ENCODE peak calls at places on chromosomes 11 and 22, in six cellular contexts. F is neural progenitor cell, X is fibroblast of lung, W is mammary epithelial cell, R is PC-3, T is PC-9. Q is an unnamed sample. For H3K9me3, the result is how much of the 10 kb centered on the place peaks cover.

GRCh38 chr11:66996609-66997273 is 21.6 kb downstream of the C11orf86 start:
- DNase-seq in F (no peak), X (peak), W (no peak), T (peak), R (no peak), Q (no peak)

GRCh38 chr11:9567401-9567800 is 6.1 kb upstream of the WEE1 start:
- DNase-seq in W (no peak), F (no peak), T (no peak), R (no peak), X (no peak), Q (no peak)

GRCh38 chr11:120929664-120930154 is 94.2 kb upstream of the TBCEL start:
- DNase-seq in W (no peak), X (peak), R (peak), F (peak), T (peak), Q (peak)

GRCh38 chr11:119743041-119743440 is 14.0 kb upstream of the NECTIN1 start:
- DNase-seq in T (no peak), X (no peak), F (no peak), W (no peak), R (no peak), Q (no peak)

GRCh38 chr11:116415095-116415494 is 357.7 kb downstream of the BUD13 start:
- DNase-seq in F (no peak), W (no peak), X (peak), T (no peak), R (no peak), Q (no peak)

GRCh38 chr11:68143310-68143689 is 22.1 kb upstream of the CHKA start:
- DNase-seq in R (no peak), F (no peak), X (no peak), T (no peak), W (no peak), Q (no peak)

GRCh38 chr11:29306527-29306926 is 710.3 kb downstream of the KCNA4 start:
- DNase-seq in X (peak), F (no peak), R (peak), W (peak), T (peak), Q (no peak)

GRCh38 chr22:48640890-48641771 is 1186.5 kb downstream of the BRD1 start:
- DNase-seq in W (no peak), X (no peak), R (no peak), F (peak), T (no peak), Q (no peak)

GRCh38 chr11:3642071-3642951 is 519 bp upstream of the ART5 start:
- DNase-seq in R (peak), T (peak), X (peak), W (peak), F (peak), Q (peak)

GRCh38 chr11:30017467-30017895 is 651 bp upstream of the KCNA4 start:
- DNase-seq in W (no peak), F (peak), R (no peak), X (no peak), T (no peak), Q (no peak)

GRCh38 chr11:123624974-123625373 is 29.4 kb downstream of the SCN3B start:
- DNase-seq in X (no peak), T (no peak), F (no peak), R (no peak), W (no peak), Q (no peak)

GRCh38 chr11:6599884-6600390 is 3.5 kb downstream of the RRP8 start:
- DNase-seq in R (no peak), F (no peak), X (no peak), T (no peak), W (no peak), Q (no peak)

GRCh38 chr11:65384301-65384889 is 1.9 kb upstream of the SLC25A45 start:
- DNase-seq in T (no peak), W (peak), F (no peak), X (peak), R (peak), Q (peak)

GRCh38 chr22:36730176-36730858 is 26.8 kb upstream of the CACNG2 start:
- DNase-seq in X (no peak), R (no peak), W (no peak), F (no peak), T (no peak), Q (no peak)

GRCh38 chr22:38923463-38924196 is 33.8 kb upstream of the APOBEC3A start:
- DNase-seq in F (peak), X (peak), T (peak), W (peak), R (peak), Q (peak)

GRCh38 chr11:6497069-6497839 is at the start of gene DNHD1:
- DNase-seq in X (no peak), W (no peak), F (peak), T (no peak), R (no peak), Q (no peak)

GRCh38 chr22:26606611-26607010 is 11.2 kb downstream of the CRYBB1 start:
- DNase-seq in R (peak), X (peak), T (no peak), F (no peak), W (peak), Q (no peak)

GRCh38 chr22:42958937-42959336 is 56.0 kb downstream of the PACSIN2 start:
- DNase-seq in W (no peak), X (no peak), T (no peak), F (no peak), R (no peak), Q (no peak)

GRCh38 chr11:117703209-117703608 is 93.8 kb downstream of the DSCAML1 start:
- DNase-seq in R (no peak), X (no peak), F (peak), T (no peak), W (no peak), Q (no peak)

GRCh38 chr11:78469905-78470304 is 52.3 kb upstream of the GAB2 start:
- DNase-seq in F (no peak), R (no peak), X (no peak), T (no peak), W (no peak), Q (peak)

GRCh38 chr11:44860967-44861828 is 89.5 kb downstream of the TP53I11 start:
- DNase-seq in X (peak), T (no peak), W (no peak), R (no peak), F (no peak), Q (no peak)

GRCh38 chr11:82924522-82925224 is 23.1 kb downstream of the DDIAS start:
- DNase-seq in T (no peak), F (no peak), W (no peak), R (no peak), X (no peak), Q (no peak)

GRCh38 chr11:57116654-57117053 is 65.1 kb upstream of the LRRC55 start:
- DNase-seq in X (peak), F (peak), R (peak), W (peak), T (peak), Q (peak)

GRCh38 chr11:31813242-31813960 is 2.3 kb upstream of the PAX6 start:
- DNase-seq in X (peak), F (peak), T (no peak), R (peak), W (no peak), Q (peak)
- TF ChIP-seq EZH2 in X (peak), F (no peak), T (no peak), R (no peak), W (peak), Q (peak)

GRCh38 chr11:134664863-134665535 is 253.0 kb upstream of the B3GAT1 start:
- DNase-seq in F (no peak), T (no peak), R (no peak), W (no peak), X (no peak), Q (no peak)

GRCh38 chr11:134662629-134663360 is 250.8 kb upstream of the B3GAT1 start:
- DNase-seq in F (no peak), X (no peak), W (no peak), T (no peak), R (no peak), Q (no peak)

GRCh38 chr11:134665571-134666268 is 253.7 kb upstream of the B3GAT1 start:
- DNase-seq in T (no peak), X (no peak), R (no peak), W (no peak), F (no peak), Q (no peak)

GRCh38 chr11:134663506-134664313 is 251.7 kb upstream of the B3GAT1 start:
- DNase-seq in T (no peak), R (no peak), W (no peak), F (no peak), X (no peak), Q (no peak)

DNA sequence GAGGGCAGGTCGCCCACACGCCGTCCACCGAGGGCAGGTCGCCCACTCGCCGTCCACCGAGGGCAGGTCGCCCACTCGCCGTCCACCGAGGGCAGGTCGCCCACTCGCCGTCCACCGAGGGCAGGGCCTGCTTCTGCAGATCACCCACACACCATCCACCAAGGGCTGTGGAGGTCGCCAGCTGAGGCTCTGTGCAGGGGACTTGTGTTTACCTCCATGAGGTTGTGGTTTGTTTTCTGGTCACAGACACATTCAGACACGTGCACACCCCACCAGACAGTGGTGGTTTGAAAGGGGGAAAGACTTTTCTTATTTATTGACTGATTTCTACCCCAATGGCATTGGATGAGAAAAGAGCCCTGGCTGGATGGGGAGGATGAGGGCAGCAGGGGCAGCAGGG is 252.4 kb upstream of the B3GAT1 start:
- DNase-seq in W (no peak), X (no peak), R (no peak), F (no peak), T (no peak), Q (no peak)
- H3K9me3 ChIP-seq in W (under half), X (under half), R (under half), F (under half), T (under half), Q (under half)

GRCh38 chr11:14971865-14972580 is at the start of gene CALCA:
- DNase-seq in R (no peak), W (no peak), T (no peak), X (no peak), F (peak), Q (peak)

GRCh38 chr11:14974723-14975587 is 2.8 kb upstream of the CALCA start:
- DNase-seq in W (peak), X (peak), T (peak), R (peak), F (peak), Q (no peak)

GRCh38 chr11:14974021-14974698 is 2.0 kb upstream of the CALCA start:
- DNase-seq in R (no peak), W (no peak), F (peak), T (no peak), X (peak), Q (no peak)

GRCh38 chr11:14973621-14974020 is 1.5 kb upstream of the CALCA start:
- DNase-seq in R (no peak), T (no peak), F (peak), W (no peak), X (peak), Q (peak)

GRCh38 chr11:14972581-14973490 is 685 bp upstream of the CALCA start:
- DNase-seq in X (no peak), F (peak), W (no peak), T (no peak), R (no peak), Q (no peak)
- H3K4me3 ChIP-seq in X (no peak), F (peak), W (no peak), T (no peak), R (no peak), Q (no peak)

GRCh38 chr22:28029201-28029948 is 110.3 kb upstream of the PITPNB start:
- DNase-seq in T (peak), W (no peak), R (peak), X (peak), F (no peak), Q (peak)
- TF ChIP-seq EZH2 in T (no peak), W (no peak), R (no peak), X (no peak), F (no peak), Q (no peak)

GRCh38 chr22:47445716-47446290 is 683.4 kb downstream of the TBC1D22A start:
- DNase-seq in W (no peak), R (no peak), X (no peak), T (no peak), F (no peak), Q (no peak)

GRCh38 chr22:47443836-47444745 is 681.6 kb downstream of the TBC1D22A start:
- DNase-seq in F (no peak), W (no peak), X (no peak), T (no peak), R (no peak), Q (no peak)

GRCh38 chr22:47446331-47446730 is 683.9 kb downstream of the TBC1D22A start:
- DNase-seq in X (no peak), W (no peak), F (no peak), T (no peak), R (no peak), Q (no peak)

GRCh38 chr22:47444746-47445065 is 682.3 kb downstream of the TBC1D22A start:
- DNase-seq in W (no peak), F (no peak), R (no peak), X (no peak), T (no peak), Q (no peak)

GRCh38 chr22:47445212-47445611 is 682.8 kb downstream of the TBC1D22A start:
- DNase-seq in R (no peak), W (no peak), F (no peak), X (no peak), T (no peak), Q (no peak)
- H3K9me3 ChIP-seq in R (under half), W (under half), F (under half), X (under half), T (under half), Q (under half)

GRCh38 chr22:19992921-19993355 is 23.7 kb downstream of the ARVCF start:
- DNase-seq in R (no peak), F (no peak), T (no peak), W (no peak), X (no peak), Q (no peak)
- H3K4me3 ChIP-seq in R (no peak), F (no peak), T (no peak), W (no peak), X (no peak), Q (no peak)

GRCh38 chr11:31804439-31805036 is 6.6 kb downstream of the PAX6 start:
- DNase-seq in X (peak), F (peak), R (no peak), T (no peak), W (no peak), Q (peak)
- TF ChIP-seq EZH2 in X (no peak), F (no peak), R (no peak), T (no peak), W (peak), Q (peak)